ENCODE peak calls at places on chromosomes 5 and 9, in four cellular contexts. Z is sigmoid colon, U is adipocyte, N is SJSA1. T is an unnamed sample.
A peak's percentile ranks its signal among the peaks of the same experiment; 100 is the strongest.

GRCh38 chr5:41842777-41843176 is 27.4 kb downstream of the OXCT1 start:
- DNase-seq in Z (no peak), U (no peak), N (no peak), T (no peak)

GRCh38 chr9:124782661-124783574 is 6.0 kb downstream of the OLFML2A start:
- DNase-seq in Z (peak; percentile 58), U (no peak), N (peak; percentile 28), T (no peak)

GRCh38 chr9:128946945-128947422 is 419 bp downstream of the DOLK start:
- DNase-seq in Z (peak; percentile 76), U (peak; percentile 40), N (no peak), T (peak; percentile 33)

GRCh38 chr9:12699529-12699928 is 6.3 kb downstream of the TYRP1 start:
- DNase-seq in Z (no peak), U (peak; percentile 52), N (no peak), T (no peak)

GRCh38 chr9:87676976-87677775 is 48.7 kb upstream of the CTSL start:
- DNase-seq in Z (peak; percentile 88), U (peak; percentile 35), N (no peak), T (peak; percentile 20)

GRCh38 chr5:10645146-10645545 is 81.3 kb downstream of the ANKRD33B start:
- DNase-seq in Z (no peak), U (no peak), N (no peak), T (no peak)

GRCh38 chr9:81634915-81635516 is 54.3 kb downstream of the TLE1 start:
- DNase-seq in Z (no peak), U (peak; percentile 60), N (no peak), T (peak; percentile 58)

GRCh38 chr9:72633966-72634365 is 112.6 kb downstream of the TMC1 start:
- DNase-seq in Z (no peak), U (peak; percentile 60), N (no peak), T (no peak)

GRCh38 chr5:33513786-33514185 is 73.0 kb downstream of the TARS1 start:
- DNase-seq in Z (no peak), U (peak; percentile 4), N (no peak), T (no peak)

GRCh38 chr5:150020249-150020648 is 19.7 kb downstream of the HMGXB3 start:
- DNase-seq in Z (no peak), U (no peak), N (no peak), T (no peak)

GRCh38 chr5:126961702-126962101 is 68.7 kb downstream of the MARCHF3 start:
- DNase-seq in Z (no peak), U (peak; percentile 55), N (no peak), T (no peak)

GRCh38 chr9:33187519-33188218 is 20.5 kb upstream of the B4GALT1 start:
- DNase-seq in Z (peak; percentile 80), U (peak; percentile 83), N (no peak), T (no peak)

GRCh38 chr5:148794275-148794674 is 32.1 kb upstream of the ADRB2 start:
- DNase-seq in Z (no peak), U (peak; percentile 62), N (no peak), T (no peak)

GRCh38 chr5:149172709-149173505 is 31.6 kb downstream of the ABLIM3 start:
- DNase-seq in Z (no peak), U (no peak), N (no peak), T (no peak)

GRCh38 chr5:39765381-39765780 is 340.6 kb upstream of the DAB2 start:
- DNase-seq in Z (no peak), U (peak; percentile 58), N (no peak), T (no peak)

GRCh38 chr5:172003750-172004149 is 2.7 kb downstream of the FBXW11 start:
- DNase-seq in Z (no peak), U (peak; percentile 51), N (no peak), T (no peak)
- H3K4me3 ChIP-seq in Z (no peak overlapping the region), U (peak overlapping the region; percentile 90), N (no peak overlapping the region), T (no peak overlapping the region)

GRCh38 chr5:169796731-169797130 is 159.7 kb downstream of the DOCK2 start:
- DNase-seq in Z (no peak), U (no peak), N (no peak), T (no peak)
- H3K36me3 ChIP-seq in Z (no peaks in the 10 kb centered on the region), U (no peaks in the 10 kb centered on the region), N (no peaks in the 10 kb centered on the region), T (no peaks in the 10 kb centered on the region)

DNA sequence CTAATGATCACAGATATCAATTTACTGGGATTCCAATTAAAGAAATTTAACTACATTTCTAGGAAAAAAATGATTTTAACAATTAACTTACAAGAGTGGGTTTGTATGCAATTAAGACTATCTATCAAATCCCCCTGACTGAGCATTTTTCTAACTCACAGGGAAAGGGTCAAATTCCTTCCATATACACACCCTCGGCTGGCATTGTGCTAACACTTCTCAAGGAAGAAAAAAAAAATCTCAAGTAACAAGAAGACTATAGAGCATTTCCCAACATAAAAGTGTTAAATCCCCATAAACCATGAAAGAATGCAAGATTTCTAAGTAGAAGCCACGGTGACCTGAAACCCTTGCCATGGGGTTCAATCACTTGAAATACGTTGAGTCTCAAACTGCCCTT is 368.8 kb downstream of the GLIS3 start:
- DNase-seq in Z (no peak), U (no peak), N (no peak), T (peak; percentile 76)
- H3K9me3 ChIP-seq in Z (no peaks in the 10 kb centered on the region), U (no peaks in the 10 kb centered on the region), N (no peaks in the 10 kb centered on the region), T (no peaks in the 10 kb centered on the region)

GRCh38 chr9:137303031-137303892 is 1.2 kb upstream of the NRARP start:
- DNase-seq in Z (peak; percentile 68), U (no peak), N (no peak), T (peak; percentile 54)
- H3K4me3 ChIP-seq in Z (peak overlapping the region; percentile 34), U (no peak overlapping the region), N (no peak overlapping the region), T (peak overlapping the region; percentile 66)

GRCh38 chr9:93560991-93561390 is 15.4 kb upstream of the PHF2 start:
- DNase-seq in Z (no peak), U (no peak), N (no peak), T (no peak)

GRCh38 chr9:93552923-93553322 is 23.5 kb upstream of the PHF2 start:
- DNase-seq in Z (no peak), U (no peak), N (no peak), T (no peak)

GRCh38 chr9:93558503-93558902 is 17.9 kb upstream of the PHF2 start:
- DNase-seq in Z (no peak), U (no peak), N (no peak), T (no peak)

GRCh38 chr9:93557366-93558137 is 18.8 kb upstream of the PHF2 start:
- DNase-seq in Z (no peak), U (no peak), N (no peak), T (no peak)

DNA sequence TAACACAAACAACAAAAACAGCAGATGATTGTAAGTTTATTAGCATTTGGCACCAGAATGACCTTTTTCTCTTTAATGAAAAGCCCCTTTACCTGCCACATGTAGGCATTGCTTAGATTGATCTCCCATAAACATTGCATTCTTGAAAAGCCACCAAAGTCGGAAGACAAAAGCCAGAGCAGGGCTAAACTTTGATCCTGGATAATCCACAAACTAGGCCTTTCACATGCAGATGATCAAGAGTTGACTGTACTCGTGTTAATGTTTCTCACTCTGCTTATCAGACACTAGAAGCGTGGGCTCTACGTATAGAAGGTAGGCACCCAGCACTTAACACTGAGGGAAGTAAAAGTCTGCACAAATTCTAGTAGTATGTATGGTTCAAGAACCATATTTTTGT is 21.0 kb upstream of the PHF2 start:
- DNase-seq in Z (no peak), U (no peak), N (no peak), T (no peak)
- H3K36me3 ChIP-seq in Z (peaks cover 82% of the 10 kb centered on the region), U (peaks cover 93% of the 10 kb centered on the region), N (peaks cover 56% of the 10 kb centered on the region), T (peaks cover 22% of the 10 kb centered on the region)

GRCh38 chr5:65338606-65339151 is 143.0 kb downstream of the ADAMTS6 start:
- DNase-seq in Z (no peak), U (no peak), N (no peak), T (no peak)

DNA sequence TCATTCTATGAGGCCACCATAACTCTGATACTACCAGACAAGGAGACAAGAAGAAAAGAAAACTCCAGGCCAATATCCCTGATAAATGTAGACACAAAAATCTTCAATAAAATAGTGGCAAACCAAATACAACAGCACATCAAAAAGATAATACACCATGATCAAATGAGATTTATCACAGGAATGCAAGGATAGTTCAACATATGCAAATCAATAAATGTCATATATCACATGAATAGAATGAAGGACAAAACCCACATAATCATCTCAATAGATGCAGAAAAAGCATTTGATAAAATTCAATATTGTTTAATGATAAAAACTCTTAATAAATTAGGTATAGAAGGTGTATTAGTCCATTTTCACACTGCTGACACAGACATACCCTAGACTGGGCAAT is 139.9 kb downstream of the ADAMTS6 start:
- DNase-seq in Z (no peak), U (no peak), N (no peak), T (no peak)
- H3K9me3 ChIP-seq in Z (no peaks in the 10 kb centered on the region), U (peaks cover 44% of the 10 kb centered on the region), N (no peaks in the 10 kb centered on the region), T (peaks cover 3% of the 10 kb centered on the region)

DNA sequence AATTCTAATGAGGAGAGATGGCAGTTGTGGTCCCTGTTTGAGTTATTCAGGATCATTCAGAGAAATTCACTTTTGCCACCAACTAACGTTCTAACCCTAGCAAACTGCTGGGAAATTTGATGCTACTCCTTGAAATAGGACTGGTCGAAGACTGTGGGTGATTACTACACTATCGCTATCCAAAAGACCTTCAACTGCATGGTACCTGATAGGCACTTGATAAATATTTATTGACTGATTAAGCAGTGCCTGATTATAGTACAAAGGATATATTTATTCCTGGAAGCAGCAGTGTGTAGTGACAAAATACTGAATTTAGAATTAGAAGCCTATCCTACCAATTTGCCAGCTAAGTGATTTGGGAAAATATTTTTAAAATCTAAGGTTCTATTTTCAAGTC is 14.1 kb upstream of the MAP3K1 start:
- DNase-seq in Z (no peak), U (no peak), N (no peak), T (no peak)
- H3K4me3 ChIP-seq in Z (no peak overlapping the region), U (no peak overlapping the region), N (no peak overlapping the region), T (no peak overlapping the region)

T was measured in small intestine.